ENCODE peak calls at places on chromosomes 11 and 22, in ten cellular contexts. W is uterus, O is body of pancreas, R is HCT116, F is gastrocnemius medialis, N is Peyer's patch, G is IMR-90, A is esophagus squamous epithelium, T is upper lobe of left lung, E is endothelial cell of umbilical vein. Z is an unnamed sample.

GRCh38 chr11:73950869-73951710 is at the start of gene DNAJB13:
- DNase-seq in W (no peak), O (peak; percentile 49), R (peak; percentile 38), F (no peak), N (peak; percentile 67), G (peak; percentile 60), A (no peak), T (no peak), E (peak; percentile 46), Z (no peak)

GRCh38 chr22:30821381-30821780 is 126.7 kb downstream of the OSBP2 start:
- DNase-seq in W (no peak), O (no peak), R (no peak), F (no peak), N (peak; percentile 2), G (no peak), A (no peak), T (no peak), E (no peak), Z (no peak)

GRCh38 chr11:1120532-1121342 is 37.0 kb upstream of the MUC5AC start:
- DNase-seq in W (no peak), O (no peak), R (no peak), F (no peak), N (peak; percentile 34), G (no peak), A (no peak), T (peak; percentile 66), E (no peak), Z (no peak)

GRCh38 chr11:129803533-129803932 is 12.1 kb upstream of the TMEM45B start:
- DNase-seq in W (no peak), O (no peak), R (no peak), F (no peak), N (peak; percentile 80), G (no peak), A (no peak), T (no peak), E (no peak), Z (no peak)

GRCh38 chr11:70478194-70478890 is 80.0 kb downstream of the CTTN start:
- DNase-seq in W (no peak), O (no peak), R (no peak), F (no peak), N (no peak), G (no peak), A (no peak), T (no peak), E (no peak), Z (no peak)

GRCh38 chr11:35946766-35947165 is 2.9 kb downstream of the LDLRAD3 start:
- DNase-seq in W (no peak), O (no peak), R (no peak), F (no peak), N (no peak), G (no peak), A (no peak), T (no peak), E (no peak), Z (no peak)

GRCh38 chr11:69972351-69972802 is 105.7 kb upstream of the ANO1 start:
- DNase-seq in W (no peak), O (no peak), R (no peak), F (no peak), N (peak; percentile 59), G (no peak), A (no peak), T (no peak), E (no peak), Z (no peak)

GRCh38 chr11:113994077-113994954 is 19.4 kb downstream of the HTR3A start:
- DNase-seq in W (peak; percentile 27), O (no peak), R (no peak), F (no peak), N (peak; percentile 65), G (no peak), A (no peak), T (no peak), E (peak; percentile 11), Z (no peak)

GRCh38 chr11:64744544-64745218 is 739 bp upstream of the RASGRP2 start:
- DNase-seq in W (peak; percentile 41), O (no peak), R (no peak), F (no peak), N (no peak), G (no peak), A (no peak), T (peak; percentile 92), E (no peak), Z (no peak)

GRCh38 chr11:64743591-64744543 is at the start of gene RASGRP2:
- DNase-seq in W (peak; percentile 80), O (peak; percentile 57), R (no peak), F (peak; percentile 91), N (peak; percentile 95), G (no peak), A (peak; percentile 51), T (peak; percentile 96), E (peak; percentile 30), Z (peak; percentile 65)

GRCh38 chr11:64745219-64745522 is 1.2 kb upstream of the RASGRP2 start:
- DNase-seq in W (peak; percentile 64), O (peak; percentile 53), R (no peak), F (peak; percentile 71), N (peak; percentile 97), G (no peak), A (peak; percentile 76), T (peak; percentile 95), E (peak; percentile 32), Z (no peak)

GRCh38 chr11:64746486-64746885 is 2.5 kb upstream of the RASGRP2 start:
- DNase-seq in W (no peak), O (no peak), R (no peak), F (peak; percentile 69), N (no peak), G (no peak), A (no peak), T (peak; percentile 58), E (no peak), Z (no peak)

GRCh38 chr11:64745523-64746328 is 1.8 kb upstream of the RASGRP2 start:
- DNase-seq in W (peak; percentile 93), O (peak; percentile 60), R (no peak), F (peak; percentile 88), N (peak; percentile 91), G (peak; percentile 22), A (no peak), T (peak; percentile 96), E (peak; percentile 64), Z (peak; percentile 55)
- TF ChIP-seq POLR2A in W (peak; percentile 69), O (no peak), R (no peak), F (peak; percentile 74), N (no peak), G (no peak), A (peak; percentile 60), T (no peak), E (no peak), Z (no peak)

DNA sequence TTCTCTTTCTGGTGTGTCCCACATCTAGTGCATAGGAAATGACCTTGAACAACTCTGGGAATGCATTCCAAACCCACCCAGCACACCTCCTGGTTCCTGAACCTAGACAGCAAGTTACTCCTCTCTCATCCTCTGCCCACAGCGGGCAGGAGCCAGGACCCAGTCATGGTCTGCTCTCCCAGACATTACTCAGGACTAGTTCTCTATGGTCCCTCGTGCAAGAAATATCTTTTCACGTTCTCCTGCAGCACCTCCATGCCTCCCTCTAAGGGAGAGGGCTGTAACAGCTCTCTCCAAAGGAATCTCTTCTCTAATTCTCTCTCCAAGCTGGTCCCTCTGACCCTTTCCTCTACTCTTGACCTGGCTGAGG is 57.9 kb upstream of the PRSS23 start:
- DNase-seq in W (no peak), O (no peak), R (no peak), F (no peak), N (no peak), G (no peak), A (no peak), T (no peak), E (no peak), Z (no peak)
- H3K27ac ChIP-seq in W (peak overlapping the region; percentile 80), O (no peak overlapping the region), R (peak overlapping the region; percentile 87), F (no peak overlapping the region), N (peak overlapping the region; percentile 17), G (peak overlapping the region; percentile 75), A (peak overlapping the region; percentile 78), T (no peak overlapping the region), E (peak overlapping the region; percentile 99), Z (peak overlapping the region; percentile 35)

GRCh38 chr11:8681837-8682218 is 637 bp downstream of the TRIM66 start:
- DNase-seq in W (no peak), O (no peak), R (no peak), F (no peak), N (no peak), G (no peak), A (no peak), T (no peak), E (no peak), Z (no peak)

GRCh38 chr11:8685306-8685705 is 2.7 kb downstream of the RPL27A start:
- DNase-seq in W (no peak), O (no peak), R (no peak), F (no peak), N (no peak), G (no peak), A (no peak), T (no peak), E (no peak), Z (no peak)

GRCh38 chr11:8684600-8685290 is 2.2 kb downstream of the RPL27A start:
- DNase-seq in W (no peak), O (no peak), R (no peak), F (no peak), N (no peak), G (no peak), A (no peak), T (no peak), E (no peak), Z (no peak)

GRCh38 chr11:8682219-8683114 is at the start of the genes RPL27A and TRIM66:
- DNase-seq in W (peak; percentile 99), O (peak; percentile 98), R (peak; percentile 90), F (peak; percentile 97), N (peak; percentile 99), G (peak; percentile 95), A (peak; percentile 75), T (peak; percentile 100), E (peak; percentile 97), Z (peak; percentile 99)

DNA sequence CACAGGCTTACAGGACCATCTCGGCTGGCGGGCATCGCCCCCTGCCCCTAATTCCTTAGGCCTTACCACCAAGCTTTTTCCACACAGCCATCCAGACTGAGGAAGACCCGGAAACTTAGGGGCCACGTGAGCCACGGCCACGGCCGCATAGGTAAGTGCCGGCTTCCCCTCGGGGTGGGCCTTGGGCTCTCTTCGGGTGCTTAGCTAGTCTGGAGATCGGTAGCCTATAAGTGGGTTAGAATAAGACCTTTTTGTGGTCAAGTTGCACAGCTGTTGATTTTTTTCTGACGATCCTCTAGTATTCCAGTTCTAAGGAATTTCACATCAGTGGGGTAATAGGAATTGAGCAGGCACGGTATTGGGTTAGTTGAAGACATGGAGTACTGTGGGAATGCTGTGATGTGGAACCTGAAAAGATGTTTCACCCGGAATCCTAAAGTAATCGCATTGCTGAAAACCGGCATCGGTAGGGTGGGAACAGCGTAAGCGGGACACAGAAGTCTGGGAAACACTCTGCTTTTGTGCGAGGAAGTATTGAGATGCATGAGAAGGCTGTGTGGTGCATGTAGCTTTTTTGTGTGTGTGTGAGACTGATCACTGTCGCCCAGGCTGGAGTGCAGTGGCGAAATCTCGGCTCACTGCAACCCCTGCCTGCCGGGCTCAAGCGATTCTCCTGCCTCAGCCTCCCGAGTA is 669 bp downstream of the RPL27A start:
- DNase-seq in W (no peak), O (no peak), R (no peak), F (no peak), N (no peak), G (no peak), A (no peak), T (no peak), E (no peak), Z (no peak)
- H3K27me3 ChIP-seq in W (no peaks in the 10 kb centered on the region), O (no peaks in the 10 kb centered on the region), R (no peaks in the 10 kb centered on the region), F (no peaks in the 10 kb centered on the region), N (no peaks in the 10 kb centered on the region), G (no peaks in the 10 kb centered on the region), A (no peaks in the 10 kb centered on the region), T (no peaks in the 10 kb centered on the region), E (no peaks in the 10 kb centered on the region), Z (no peaks in the 10 kb centered on the region)

GRCh38 chr22:19719488-19720021 is 3.8 kb upstream of the GP1BB start:
- DNase-seq in W (no peak), O (no peak), R (no peak), F (no peak), N (no peak), G (no peak), A (no peak), T (peak; percentile 34), E (no peak), Z (no peak)

GRCh38 chr22:19719055-19719482 is 4.3 kb upstream of the GP1BB start:
- DNase-seq in W (peak; percentile 53), O (no peak), R (no peak), F (no peak), N (no peak), G (no peak), A (no peak), T (no peak), E (no peak), Z (peak; percentile 75)

GRCh38 chr22:19717181-19717580 is 2.9 kb downstream of the SEPTIN5 start:
- DNase-seq in W (no peak), O (no peak), R (no peak), F (no peak), N (no peak), G (no peak), A (no peak), T (peak; percentile 53), E (no peak), Z (no peak)

GRCh38 chr22:19717691-19718254 is 3.5 kb downstream of the SEPTIN5 start:
- DNase-seq in W (peak; percentile 86), O (peak; percentile 73), R (no peak), F (peak; percentile 60), N (peak; percentile 84), G (peak; percentile 52), A (no peak), T (peak; percentile 97), E (peak; percentile 62), Z (peak; percentile 88)

DNA sequence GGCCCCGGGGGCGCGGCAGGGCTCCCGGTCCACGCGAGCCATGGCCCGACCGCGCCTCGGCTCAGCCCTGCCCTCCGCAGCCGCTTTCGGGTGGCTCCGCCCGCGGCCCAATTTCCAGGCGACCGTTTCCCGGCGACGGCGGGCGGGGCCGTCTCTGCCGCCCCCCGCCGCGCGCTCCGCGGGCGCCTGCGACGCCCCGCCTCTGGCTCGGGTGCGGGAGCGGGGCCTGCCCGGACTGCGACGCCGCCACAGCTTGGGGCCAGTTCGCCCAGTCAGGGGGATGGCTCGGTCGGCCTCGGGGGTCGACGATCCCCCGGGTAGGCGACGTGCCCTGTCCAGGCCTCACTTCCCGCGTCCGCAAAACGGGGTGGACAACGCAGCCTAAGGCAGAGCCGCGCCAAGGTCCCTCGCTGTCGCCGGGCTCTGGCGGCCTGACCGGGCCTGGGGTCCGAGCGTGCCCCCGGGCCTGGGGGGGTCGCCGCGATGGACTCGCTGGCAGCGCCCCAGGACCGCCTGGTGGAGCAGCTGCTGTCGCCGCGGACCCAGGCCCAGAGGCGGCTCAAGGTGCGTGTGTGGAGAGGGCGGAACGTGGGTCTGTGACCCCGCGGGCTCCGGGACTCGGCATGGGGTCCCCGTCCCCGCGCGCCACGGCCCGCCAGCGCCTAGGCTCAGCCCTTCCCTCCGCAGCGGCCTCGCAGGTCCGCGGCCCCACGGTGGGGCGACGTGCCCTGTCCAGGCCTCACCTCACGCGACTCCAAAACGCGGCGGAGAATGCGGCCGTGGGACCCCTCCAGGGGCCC is 4.2 kb downstream of the SEPTIN5 start:
- DNase-seq in W (no peak), O (no peak), R (no peak), F (no peak), N (no peak), G (no peak), A (no peak), T (peak; percentile 86), E (no peak), Z (no peak)
- TF ChIP-seq POLR2A in W (no peak), O (no peak), R (no peak), F (peak; percentile 10), N (no peak), G (no peak), A (no peak), T (no peak), E (no peak), Z (peak; percentile 23)